ENCODE peak calls at places on chromosome 6, in ten cellular contexts. U, K, N, D, X, Y, P, G, W and H are unnamed samples.

GRCh38 chr6:138692058-138692977 is 81.3 kb upstream of the CCDC28A start:
- DNase-seq in Y (peak; percentile 44), U (peak; percentile 47), D (peak; percentile 90), P (peak; percentile 43), N (peak; percentile 45), K (peak; percentile 91), X (peak; percentile 65), G (peak; percentile 63), W (no peak), H (peak; percentile 90)

GRCh38 chr6:1496836-1497592 is 107.6 kb downstream of the FOXF2 start:
- DNase-seq in W (no peak), U (no peak), D (no peak), X (no peak), G (no peak), Y (no peak), P (no peak), N (no peak), K (no peak), H (no peak)

GRCh38 chr6:128057541-128058335 is 156.9 kb upstream of the THEMIS start:
- DNase-seq in K (no peak), Y (no peak), U (no peak), W (no peak), G (peak; percentile 68), D (no peak), P (no peak), N (no peak), X (peak; percentile 11), H (no peak)

GRCh38 chr6:6749791-6750434 is 161.4 kb downstream of the LY86 start:
- DNase-seq in W (no peak), K (no peak), G (peak; percentile 88), U (peak; percentile 92), D (no peak), Y (peak; percentile 7), P (peak; percentile 74), N (no peak), X (peak; percentile 90), H (peak; percentile 49)

GRCh38 chr6:135180458-135181332 is at the start of gene MYB:
- DNase-seq in W (peak; percentile 92), K (peak; percentile 76), G (peak; percentile 62), N (peak; percentile 57), Y (peak; percentile 65), U (peak; percentile 77), P (peak; percentile 87), D (peak; percentile 91), X (peak; percentile 49), H (peak; percentile 39)

GRCh38 chr6:125041740-125042459 is 79.7 kb downstream of the RNF217 start:
- DNase-seq in W (no peak), D (no peak), Y (no peak), K (no peak), U (no peak), P (no peak), X (peak; percentile 27), N (no peak), G (peak; percentile 59), H (no peak)

GRCh38 chr6:3418521-3419060 is 38.3 kb downstream of the SLC22A23 start:
- DNase-seq in D (no peak), X (no peak), G (no peak), U (no peak), P (no peak), Y (no peak), K (no peak), N (no peak), W (no peak), H (no peak)

GRCh38 chr6:20746024-20746423 is 211.8 kb downstream of the CDKAL1 start:
- DNase-seq in K (no peak), U (no peak), D (no peak), G (no peak), N (no peak), Y (no peak), P (no peak), W (no peak), X (no peak), H (no peak)

GRCh38 chr6:126015869-126016268 is 29.5 kb downstream of the TRMT11 start:
- DNase-seq in Y (no peak), K (no peak), X (no peak), W (no peak), P (no peak), D (no peak), U (peak; percentile 2), N (no peak), G (peak; percentile 75), H (no peak)

GRCh38 chr6:39876826-39877225 is 57.4 kb downstream of the MOCS1 start:
- DNase-seq in Y (no peak), K (no peak), X (no peak), G (no peak), D (no peak), P (no peak), W (no peak), U (no peak), N (no peak), H (no peak)

GRCh38 chr6:97460394-97460793 is 177.4 kb upstream of the MMS22L start:
- DNase-seq in G (no peak), N (no peak), X (no peak), W (no peak), Y (no peak), D (no peak), P (no peak), K (no peak), U (no peak), H (no peak)

GRCh38 chr6:21281366-21281765 is 312.2 kb upstream of the SOX4 start:
- DNase-seq in X (no peak), D (no peak), U (peak; percentile 89), N (no peak), K (no peak), W (no peak), P (no peak), Y (no peak), G (no peak), H (no peak)

GRCh38 chr6:136734977-136735376 is 57.3 kb downstream of the MAP3K5 start:
- DNase-seq in W (no peak), K (no peak), X (no peak), P (no peak), G (no peak), U (no peak), N (no peak), D (no peak), Y (no peak), H (no peak)

GRCh38 chr6:40585661-40586269 is 1.4 kb downstream of the LRFN2 start:
- DNase-seq in P (no peak), G (no peak), N (no peak), W (no peak), Y (no peak), X (no peak), D (no peak), K (no peak), U (no peak), H (no peak)

GRCh38 chr6:37669306-37669705 is 28.4 kb downstream of the MDGA1 start:
- DNase-seq in X (no peak), N (no peak), P (no peak), D (no peak), W (no peak), Y (no peak), G (no peak), U (no peak), K (no peak), H (no peak)

GRCh38 chr6:30480536-30481156 is 8.7 kb upstream of the HLA-E start:
- DNase-seq in P (peak; percentile 72), D (no peak), G (peak; percentile 15), N (no peak), X (no peak), U (peak; percentile 31), K (no peak), Y (no peak), W (peak; percentile 60), H (no peak)

GRCh38 chr6:132741281-132741680 is 16.4 kb downstream of the VNN2 start:
- DNase-seq in N (no peak), Y (no peak), X (no peak), D (no peak), W (no peak), G (no peak), U (no peak), K (no peak), P (no peak), H (no peak)

GRCh38 chr6:15937582-15937981 is 191.3 kb upstream of the MYLIP start:
- DNase-seq in Y (no peak), W (no peak), N (no peak), U (no peak), D (no peak), X (no peak), K (no peak), P (no peak), G (no peak), H (no peak)

GRCh38 chr6:42820509-42821340 is 38.9 kb downstream of the BICRAL start:
- DNase-seq in Y (no peak), U (no peak), N (no peak), D (no peak), G (peak; percentile 41), P (no peak), K (no peak), W (no peak), X (no peak), H (peak; percentile 75)

GRCh38 chr6:52877168-52877567 is 32.3 kb downstream of the GSTA3 start:
- DNase-seq in X (peak; percentile 80), G (peak; percentile 93), Y (no peak), W (no peak), U (peak; percentile 69), K (no peak), N (no peak), P (no peak), D (no peak), H (no peak)

GRCh38 chr6:36196049-36196879 is at the start of gene BRPF3:
- DNase-seq in U (peak; percentile 55), P (peak; percentile 75), K (peak; percentile 69), X (peak; percentile 75), W (peak; percentile 21), D (peak; percentile 84), N (peak; percentile 67), Y (peak; percentile 61), G (peak; percentile 79), H (peak; percentile 86)

GRCh38 chr6:25224237-25224636 is 54.9 kb upstream of the CARMIL1 start:
- DNase-seq in W (peak; percentile 59), G (no peak), P (no peak), N (no peak), U (no peak), X (no peak), Y (no peak), K (no peak), D (no peak), H (no peak)

GRCh38 chr6:166192136-166192535 is 24.5 kb upstream of the TBXT start:
- DNase-seq in N (no peak), G (no peak), Y (no peak), K (no peak), D (no peak), X (no peak), P (no peak), W (no peak), U (no peak), H (no peak)

GRCh38 chr6:169370666-169371343 is 117.2 kb upstream of the THBS2 start:
- DNase-seq in Y (no peak), K (no peak), P (no peak), W (no peak), D (no peak), U (no peak), N (no peak), G (no peak), X (peak; percentile 10), H (no peak)

GRCh38 chr6:131949909-131950766 is 1.0 kb downstream of the CCN2 start:
- DNase-seq in X (peak; percentile 96), U (peak; percentile 51), P (no peak), D (peak; percentile 52), W (no peak), N (no peak), Y (no peak), K (no peak), G (peak; percentile 89), H (peak; percentile 92)

GRCh38 chr6:154653385-154653784 is 79.8 kb upstream of the SCAF8 start:
- DNase-seq in D (no peak), P (no peak), Y (no peak), X (peak; percentile 57), N (no peak), U (no peak), K (no peak), G (peak; percentile 44), W (no peak), H (no peak)

GRCh38 chr6:4281341-4282293 is 146.2 kb upstream of the ECI2 start:
- DNase-seq in U (peak; percentile 70), X (peak; percentile 31), W (no peak), N (no peak), K (peak; percentile 52), D (peak; percentile 33), G (peak; percentile 34), P (peak; percentile 1), Y (no peak), H (peak; percentile 71)

GRCh38 chr6:133637436-133637835 is 251.5 kb upstream of the TCF21 start:
- DNase-seq in X (no peak), N (no peak), D (no peak), U (no peak), Y (no peak), P (no peak), W (no peak), G (no peak), K (no peak), H (no peak)